ENCODE peak calls at places on chromosomes 2 and 18, in seven cellular contexts. One of them, this sample, is unnamed.

GRCh38 chr2:230312638-230313037 is 14.4 kb upstream of the SP140L start:
- ATAC-seq in stimulated activated naive CD8-positive, alpha-beta T cell treated with anti-CD3 and anti-CD28 coated beads, Interleukin-15, Interleukin-2, amounts not matched to agents 100 U/mL and 50 U/mL, for 24 hours: no peak
- ATAC-seq in activated CD8-positive, alpha-beta memory T cell treated with anti-CD3 and anti-CD28 coated beads, Interleukin-2, amount 10 ng/mL, durations not matched to agents 7 days and 5 days: no peak
- ATAC-seq in CD4-positive, alpha-beta T cell: no peak
- ATAC-seq in activated T-cell treated with anti-CD3 and anti-CD28 coated beads, Interleukin-2, amount 50 U/mL, for 4 hours: no peak
- ATAC-seq in pancreas: no peak
- ATAC-seq in left cardiac atrium: no peak
- ATAC-seq in this sample: no peak

GRCh38 chr18:33716061-33716683 is 138.2 kb downstream of the ASXL3 start:
- ATAC-seq in pancreas: no peak
- ATAC-seq in activated CD8-positive, alpha-beta memory T cell treated with anti-CD3 and anti-CD28 coated beads, Interleukin-2, amount 10 ng/mL, durations not matched to agents 7 days and 5 days: no peak
- ATAC-seq in CD4-positive, alpha-beta T cell: no peak
- ATAC-seq in left cardiac atrium: no peak
- ATAC-seq in activated T-cell treated with anti-CD3 and anti-CD28 coated beads, Interleukin-2, amount 50 U/mL, for 4 hours: no peak
- ATAC-seq in stimulated activated naive CD8-positive, alpha-beta T cell treated with anti-CD3 and anti-CD28 coated beads, Interleukin-15, Interleukin-2, amounts not matched to agents 100 U/mL and 50 U/mL, for 24 hours: no peak
- ATAC-seq in this sample: no peak

GRCh38 chr18:41594582-41594981 is 360.5 kb upstream of the PIK3C3 start:
- ATAC-seq in activated CD8-positive, alpha-beta memory T cell treated with anti-CD3 and anti-CD28 coated beads, Interleukin-2, amount 10 ng/mL, durations not matched to agents 7 days and 5 days: no peak
- ATAC-seq in activated T-cell treated with anti-CD3 and anti-CD28 coated beads, Interleukin-2, amount 50 U/mL, for 4 hours: no peak
- ATAC-seq in left cardiac atrium: peak
- ATAC-seq in CD4-positive, alpha-beta T cell: no peak
- ATAC-seq in stimulated activated naive CD8-positive, alpha-beta T cell treated with anti-CD3 and anti-CD28 coated beads, Interleukin-15, Interleukin-2, amounts not matched to agents 100 U/mL and 50 U/mL, for 24 hours: no peak
- ATAC-seq in pancreas: no peak
- ATAC-seq in this sample: no peak

GRCh38 chr18:57533399-57533884 is 53.1 kb downstream of the FECH start:
- ATAC-seq in left cardiac atrium: peak
- ATAC-seq in activated CD8-positive, alpha-beta memory T cell treated with anti-CD3 and anti-CD28 coated beads, Interleukin-2, amount 10 ng/mL, durations not matched to agents 7 days and 5 days: no peak
- ATAC-seq in CD4-positive, alpha-beta T cell: no peak
- ATAC-seq in stimulated activated naive CD8-positive, alpha-beta T cell treated with anti-CD3 and anti-CD28 coated beads, Interleukin-15, Interleukin-2, amounts not matched to agents 100 U/mL and 50 U/mL, for 24 hours: no peak
- ATAC-seq in pancreas: peak
- ATAC-seq in activated T-cell treated with anti-CD3 and anti-CD28 coated beads, Interleukin-2, amount 50 U/mL, for 4 hours: no peak
- ATAC-seq in this sample: no peak

GRCh38 chr2:8678731-8679566 is 2.9 kb upstream of the ID2 start:
- ATAC-seq in CD4-positive, alpha-beta T cell: peak
- ATAC-seq in pancreas: peak
- ATAC-seq in activated CD8-positive, alpha-beta memory T cell treated with anti-CD3 and anti-CD28 coated beads, Interleukin-2, amount 10 ng/mL, durations not matched to agents 7 days and 5 days: peak
- ATAC-seq in stimulated activated naive CD8-positive, alpha-beta T cell treated with anti-CD3 and anti-CD28 coated beads, Interleukin-15, Interleukin-2, amounts not matched to agents 100 U/mL and 50 U/mL, for 24 hours: peak
- ATAC-seq in activated T-cell treated with anti-CD3 and anti-CD28 coated beads, Interleukin-2, amount 50 U/mL, for 4 hours: peak
- ATAC-seq in left cardiac atrium: peak
- ATAC-seq in this sample: peak

GRCh38 chr18:59908790-59909189 is 9.0 kb downstream of the PMAIP1 start:
- ATAC-seq in activated T-cell treated with anti-CD3 and anti-CD28 coated beads, Interleukin-2, amount 50 U/mL, for 4 hours: no peak
- ATAC-seq in pancreas: no peak
- ATAC-seq in CD4-positive, alpha-beta T cell: no peak
- ATAC-seq in left cardiac atrium: no peak
- ATAC-seq in stimulated activated naive CD8-positive, alpha-beta T cell treated with anti-CD3 and anti-CD28 coated beads, Interleukin-15, Interleukin-2, amounts not matched to agents 100 U/mL and 50 U/mL, for 24 hours: no peak
- ATAC-seq in activated CD8-positive, alpha-beta memory T cell treated with anti-CD3 and anti-CD28 coated beads, Interleukin-2, amount 10 ng/mL, durations not matched to agents 7 days and 5 days: no peak
- ATAC-seq in this sample: peak

GRCh38 chr18:63186934-63187574 is 132.5 kb downstream of the BCL2 start:
- ATAC-seq in activated CD8-positive, alpha-beta memory T cell treated with anti-CD3 and anti-CD28 coated beads, Interleukin-2, amount 10 ng/mL, durations not matched to agents 7 days and 5 days: no peak
- ATAC-seq in stimulated activated naive CD8-positive, alpha-beta T cell treated with anti-CD3 and anti-CD28 coated beads, Interleukin-15, Interleukin-2, amounts not matched to agents 100 U/mL and 50 U/mL, for 24 hours: no peak
- ATAC-seq in left cardiac atrium: no peak
- ATAC-seq in activated T-cell treated with anti-CD3 and anti-CD28 coated beads, Interleukin-2, amount 50 U/mL, for 4 hours: no peak
- ATAC-seq in pancreas: no peak
- ATAC-seq in CD4-positive, alpha-beta T cell: no peak
- ATAC-seq in this sample: peak

GRCh38 chr18:48576454-48576766 is 37.6 kb downstream of the CTIF start:
- ATAC-seq in CD4-positive, alpha-beta T cell: no peak
- ATAC-seq in activated T-cell treated with anti-CD3 and anti-CD28 coated beads, Interleukin-2, amount 50 U/mL, for 4 hours: no peak
- ATAC-seq in activated CD8-positive, alpha-beta memory T cell treated with anti-CD3 and anti-CD28 coated beads, Interleukin-2, amount 10 ng/mL, durations not matched to agents 7 days and 5 days: no peak
- ATAC-seq in pancreas: no peak
- ATAC-seq in stimulated activated naive CD8-positive, alpha-beta T cell treated with anti-CD3 and anti-CD28 coated beads, Interleukin-15, Interleukin-2, amounts not matched to agents 100 U/mL and 50 U/mL, for 24 hours: no peak
- ATAC-seq in left cardiac atrium: no peak
- ATAC-seq in this sample: no peak

GRCh38 chr18:12326711-12327460 is 18.8 kb downstream of the TUBB6 start:
- ATAC-seq in pancreas: no peak
- ATAC-seq in stimulated activated naive CD8-positive, alpha-beta T cell treated with anti-CD3 and anti-CD28 coated beads, Interleukin-15, Interleukin-2, amounts not matched to agents 100 U/mL and 50 U/mL, for 24 hours: no peak
- ATAC-seq in left cardiac atrium: peak
- ATAC-seq in activated CD8-positive, alpha-beta memory T cell treated with anti-CD3 and anti-CD28 coated beads, Interleukin-2, amount 10 ng/mL, durations not matched to agents 7 days and 5 days: no peak
- ATAC-seq in activated T-cell treated with anti-CD3 and anti-CD28 coated beads, Interleukin-2, amount 50 U/mL, for 4 hours: no peak
- ATAC-seq in CD4-positive, alpha-beta T cell: no peak
- ATAC-seq in this sample: peak

GRCh38 chr2:98647636-98648035 is 39.2 kb downstream of the UNC50 start:
- ATAC-seq in activated T-cell treated with anti-CD3 and anti-CD28 coated beads, Interleukin-2, amount 50 U/mL, for 4 hours: no peak
- ATAC-seq in left cardiac atrium: no peak
- ATAC-seq in stimulated activated naive CD8-positive, alpha-beta T cell treated with anti-CD3 and anti-CD28 coated beads, Interleukin-15, Interleukin-2, amounts not matched to agents 100 U/mL and 50 U/mL, for 24 hours: no peak
- ATAC-seq in pancreas: no peak
- ATAC-seq in CD4-positive, alpha-beta T cell: no peak
- ATAC-seq in activated CD8-positive, alpha-beta memory T cell treated with anti-CD3 and anti-CD28 coated beads, Interleukin-2, amount 10 ng/mL, durations not matched to agents 7 days and 5 days: no peak
- ATAC-seq in this sample: no peak

GRCh38 chr2:100072503-100072902 is 69.9 kb downstream of the AFF3 start:
- ATAC-seq in pancreas: no peak
- ATAC-seq in CD4-positive, alpha-beta T cell: no peak
- ATAC-seq in stimulated activated naive CD8-positive, alpha-beta T cell treated with anti-CD3 and anti-CD28 coated beads, Interleukin-15, Interleukin-2, amounts not matched to agents 100 U/mL and 50 U/mL, for 24 hours: no peak
- ATAC-seq in activated T-cell treated with anti-CD3 and anti-CD28 coated beads, Interleukin-2, amount 50 U/mL, for 4 hours: no peak
- ATAC-seq in left cardiac atrium: peak
- ATAC-seq in activated CD8-positive, alpha-beta memory T cell treated with anti-CD3 and anti-CD28 coated beads, Interleukin-2, amount 10 ng/mL, durations not matched to agents 7 days and 5 days: no peak
- ATAC-seq in this sample: no peak

GRCh38 chr2:101386599-101387150 is 628 bp downstream of the CREG2 start:
- ATAC-seq in stimulated activated naive CD8-positive, alpha-beta T cell treated with anti-CD3 and anti-CD28 coated beads, Interleukin-15, Interleukin-2, amounts not matched to agents 100 U/mL and 50 U/mL, for 24 hours: peak
- ATAC-seq in activated CD8-positive, alpha-beta memory T cell treated with anti-CD3 and anti-CD28 coated beads, Interleukin-2, amount 10 ng/mL, durations not matched to agents 7 days and 5 days: no peak
- ATAC-seq in activated T-cell treated with anti-CD3 and anti-CD28 coated beads, Interleukin-2, amount 50 U/mL, for 4 hours: peak
- ATAC-seq in left cardiac atrium: peak
- ATAC-seq in pancreas: no peak
- ATAC-seq in CD4-positive, alpha-beta T cell: no peak
- ATAC-seq in this sample: peak

GRCh38 chr2:68320118-68320641 is 431 bp upstream of the CNRIP1 start:
- ATAC-seq in activated CD8-positive, alpha-beta memory T cell treated with anti-CD3 and anti-CD28 coated beads, Interleukin-2, amount 10 ng/mL, durations not matched to agents 7 days and 5 days: no peak
- ATAC-seq in pancreas: no peak
- ATAC-seq in activated T-cell treated with anti-CD3 and anti-CD28 coated beads, Interleukin-2, amount 50 U/mL, for 4 hours: no peak
- ATAC-seq in stimulated activated naive CD8-positive, alpha-beta T cell treated with anti-CD3 and anti-CD28 coated beads, Interleukin-15, Interleukin-2, amounts not matched to agents 100 U/mL and 50 U/mL, for 24 hours: no peak
- ATAC-seq in CD4-positive, alpha-beta T cell: no peak
- ATAC-seq in left cardiac atrium: no peak
- ATAC-seq in this sample: peak

GRCh38 chr2:121906170-121906569 is 150.7 kb downstream of the TSN start:
- ATAC-seq in CD4-positive, alpha-beta T cell: no peak
- ATAC-seq in activated T-cell treated with anti-CD3 and anti-CD28 coated beads, Interleukin-2, amount 50 U/mL, for 4 hours: no peak
- ATAC-seq in left cardiac atrium: no peak
- ATAC-seq in stimulated activated naive CD8-positive, alpha-beta T cell treated with anti-CD3 and anti-CD28 coated beads, Interleukin-15, Interleukin-2, amounts not matched to agents 100 U/mL and 50 U/mL, for 24 hours: no peak
- ATAC-seq in pancreas: no peak
- ATAC-seq in activated CD8-positive, alpha-beta memory T cell treated with anti-CD3 and anti-CD28 coated beads, Interleukin-2, amount 10 ng/mL, durations not matched to agents 7 days and 5 days: no peak
- ATAC-seq in this sample: no peak

GRCh38 chr2:55408946-55409868 is 10.4 kb downstream of the CCDC88A start:
- ATAC-seq in stimulated activated naive CD8-positive, alpha-beta T cell treated with anti-CD3 and anti-CD28 coated beads, Interleukin-15, Interleukin-2, amounts not matched to agents 100 U/mL and 50 U/mL, for 24 hours: no peak
- ATAC-seq in pancreas: no peak
- ATAC-seq in left cardiac atrium: no peak
- ATAC-seq in activated CD8-positive, alpha-beta memory T cell treated with anti-CD3 and anti-CD28 coated beads, Interleukin-2, amount 10 ng/mL, durations not matched to agents 7 days and 5 days: no peak
- ATAC-seq in activated T-cell treated with anti-CD3 and anti-CD28 coated beads, Interleukin-2, amount 50 U/mL, for 4 hours: no peak
- ATAC-seq in CD4-positive, alpha-beta T cell: no peak
- ATAC-seq in this sample: no peak

GRCh38 chr2:241204010-241204384 is 15.5 kb downstream of the ANO7 start:
- ATAC-seq in activated CD8-positive, alpha-beta memory T cell treated with anti-CD3 and anti-CD28 coated beads, Interleukin-2, amount 10 ng/mL, durations not matched to agents 7 days and 5 days: no peak
- ATAC-seq in activated T-cell treated with anti-CD3 and anti-CD28 coated beads, Interleukin-2, amount 50 U/mL, for 4 hours: no peak
- ATAC-seq in left cardiac atrium: no peak
- ATAC-seq in CD4-positive, alpha-beta T cell: no peak
- ATAC-seq in stimulated activated naive CD8-positive, alpha-beta T cell treated with anti-CD3 and anti-CD28 coated beads, Interleukin-15, Interleukin-2, amounts not matched to agents 100 U/mL and 50 U/mL, for 24 hours: no peak
- ATAC-seq in pancreas: no peak
- ATAC-seq in this sample: no peak

GRCh38 chr2:85873679-85874078 is 15.1 kb downstream of the ST3GAL5 start:
- ATAC-seq in CD4-positive, alpha-beta T cell: peak
- ATAC-seq in activated CD8-positive, alpha-beta memory T cell treated with anti-CD3 and anti-CD28 coated beads, Interleukin-2, amount 10 ng/mL, durations not matched to agents 7 days and 5 days: no peak
- ATAC-seq in pancreas: no peak
- ATAC-seq in stimulated activated naive CD8-positive, alpha-beta T cell treated with anti-CD3 and anti-CD28 coated beads, Interleukin-15, Interleukin-2, amounts not matched to agents 100 U/mL and 50 U/mL, for 24 hours: no peak
- ATAC-seq in left cardiac atrium: no peak
- ATAC-seq in activated T-cell treated with anti-CD3 and anti-CD28 coated beads, Interleukin-2, amount 50 U/mL, for 4 hours: no peak
- ATAC-seq in this sample: no peak

GRCh38 chr2:235330775-235331438 is 162.9 kb upstream of the AGAP1 start:
- ATAC-seq in pancreas: no peak
- ATAC-seq in CD4-positive, alpha-beta T cell: no peak
- ATAC-seq in activated CD8-positive, alpha-beta memory T cell treated with anti-CD3 and anti-CD28 coated beads, Interleukin-2, amount 10 ng/mL, durations not matched to agents 7 days and 5 days: no peak
- ATAC-seq in activated T-cell treated with anti-CD3 and anti-CD28 coated beads, Interleukin-2, amount 50 U/mL, for 4 hours: no peak
- ATAC-seq in left cardiac atrium: no peak
- ATAC-seq in stimulated activated naive CD8-positive, alpha-beta T cell treated with anti-CD3 and anti-CD28 coated beads, Interleukin-15, Interleukin-2, amounts not matched to agents 100 U/mL and 50 U/mL, for 24 hours: no peak
- ATAC-seq in this sample: peak

GRCh38 chr2:146917430-146918037 is 927.3 kb upstream of the ACVR2A start:
- ATAC-seq in activated T-cell treated with anti-CD3 and anti-CD28 coated beads, Interleukin-2, amount 50 U/mL, for 4 hours: no peak
- ATAC-seq in left cardiac atrium: no peak
- ATAC-seq in stimulated activated naive CD8-positive, alpha-beta T cell treated with anti-CD3 and anti-CD28 coated beads, Interleukin-15, Interleukin-2, amounts not matched to agents 100 U/mL and 50 U/mL, for 24 hours: no peak
- ATAC-seq in activated CD8-positive, alpha-beta memory T cell treated with anti-CD3 and anti-CD28 coated beads, Interleukin-2, amount 10 ng/mL, durations not matched to agents 7 days and 5 days: no peak
- ATAC-seq in CD4-positive, alpha-beta T cell: no peak
- ATAC-seq in pancreas: no peak
- ATAC-seq in this sample: no peak

GRCh38 chr18:51006061-51006818 is 23.8 kb upstream of the SMAD4 start:
- ATAC-seq in stimulated activated naive CD8-positive, alpha-beta T cell treated with anti-CD3 and anti-CD28 coated beads, Interleukin-15, Interleukin-2, amounts not matched to agents 100 U/mL and 50 U/mL, for 24 hours: no peak
- ATAC-seq in activated CD8-positive, alpha-beta memory T cell treated with anti-CD3 and anti-CD28 coated beads, Interleukin-2, amount 10 ng/mL, durations not matched to agents 7 days and 5 days: no peak
- ATAC-seq in pancreas: no peak
- ATAC-seq in left cardiac atrium: no peak
- ATAC-seq in activated T-cell treated with anti-CD3 and anti-CD28 coated beads, Interleukin-2, amount 50 U/mL, for 4 hours: no peak
- ATAC-seq in CD4-positive, alpha-beta T cell: no peak
- ATAC-seq in this sample: no peak

GRCh38 chr2:171409436-171409971 is 24.3 kb downstream of the METTL8 start:
- ATAC-seq in activated T-cell treated with anti-CD3 and anti-CD28 coated beads, Interleukin-2, amount 50 U/mL, for 4 hours: peak
- ATAC-seq in CD4-positive, alpha-beta T cell: no peak
- ATAC-seq in activated CD8-positive, alpha-beta memory T cell treated with anti-CD3 and anti-CD28 coated beads, Interleukin-2, amount 10 ng/mL, durations not matched to agents 7 days and 5 days: peak
- ATAC-seq in pancreas: no peak
- ATAC-seq in stimulated activated naive CD8-positive, alpha-beta T cell treated with anti-CD3 and anti-CD28 coated beads, Interleukin-15, Interleukin-2, amounts not matched to agents 100 U/mL and 50 U/mL, for 24 hours: no peak
- ATAC-seq in left cardiac atrium: no peak
- ATAC-seq in this sample: peak

GRCh38 chr2:37039580-37039979 is 44.6 kb downstream of the HEATR5B start:
- ATAC-seq in activated T-cell treated with anti-CD3 and anti-CD28 coated beads, Interleukin-2, amount 50 U/mL, for 4 hours: no peak
- ATAC-seq in CD4-positive, alpha-beta T cell: no peak
- ATAC-seq in pancreas: no peak
- ATAC-seq in activated CD8-positive, alpha-beta memory T cell treated with anti-CD3 and anti-CD28 coated beads, Interleukin-2, amount 10 ng/mL, durations not matched to agents 7 days and 5 days: no peak
- ATAC-seq in left cardiac atrium: no peak
- ATAC-seq in stimulated activated naive CD8-positive, alpha-beta T cell treated with anti-CD3 and anti-CD28 coated beads, Interleukin-15, Interleukin-2, amounts not matched to agents 100 U/mL and 50 U/mL, for 24 hours: no peak
- ATAC-seq in this sample: no peak

GRCh38 chr18:45282101-45282812 is 333.0 kb upstream of the SLC14A2 start:
- ATAC-seq in CD4-positive, alpha-beta T cell: no peak
- ATAC-seq in stimulated activated naive CD8-positive, alpha-beta T cell treated with anti-CD3 and anti-CD28 coated beads, Interleukin-15, Interleukin-2, amounts not matched to agents 100 U/mL and 50 U/mL, for 24 hours: no peak
- ATAC-seq in left cardiac atrium: no peak
- ATAC-seq in activated T-cell treated with anti-CD3 and anti-CD28 coated beads, Interleukin-2, amount 50 U/mL, for 4 hours: no peak
- ATAC-seq in pancreas: no peak
- ATAC-seq in activated CD8-positive, alpha-beta memory T cell treated with anti-CD3 and anti-CD28 coated beads, Interleukin-2, amount 10 ng/mL, durations not matched to agents 7 days and 5 days: no peak
- ATAC-seq in this sample: no peak